ENCODE peak calls at places on chromosomes 16 and 17, in seven cellular contexts. One of them, this sample, is unnamed.

GRCh38 chr16:58236231-58236690 is 38.4 kb upstream of the CSNK2A2 start:
- DNase-seq in CD4-positive, alpha-beta T cell: peak; percentile 64
- DNase-seq in heart right ventricle: peak; percentile 52
- DNase-seq in fibroblast of lung: peak; percentile 44
- DNase-seq in BJ: no peak
- DNase-seq in activated CD8-positive, alpha-beta T cell treated with anti-CD3 and anti-CD28 coated beads for 36 hours: peak; percentile 83
- DNase-seq in fibroblast of pulmonary artery: peak; percentile 57
- DNase-seq in this sample: peak; percentile 82

GRCh38 chr16:82016268-82016667 is 5.0 kb upstream of the SDR42E1 start:
- DNase-seq in CD4-positive, alpha-beta T cell: no peak
- DNase-seq in heart right ventricle: no peak
- DNase-seq in fibroblast of lung: peak; percentile 60
- DNase-seq in BJ: no peak
- DNase-seq in activated CD8-positive, alpha-beta T cell treated with anti-CD3 and anti-CD28 coated beads for 36 hours: no peak
- DNase-seq in fibroblast of pulmonary artery: peak; percentile 39
- DNase-seq in this sample: no peak

GRCh38 chr17:7392696-7393612 is 1.4 kb downstream of the PLSCR3 start:
- DNase-seq in CD4-positive, alpha-beta T cell: no peak
- DNase-seq in heart right ventricle: no peak
- DNase-seq in fibroblast of lung: no peak
- DNase-seq in BJ: no peak
- DNase-seq in activated CD8-positive, alpha-beta T cell treated with anti-CD3 and anti-CD28 coated beads for 36 hours: no peak
- DNase-seq in fibroblast of pulmonary artery: no peak
- DNase-seq in this sample: no peak

GRCh38 chr17:41580651-41581365 is 5.9 kb downstream of the KRT14 start:
- DNase-seq in CD4-positive, alpha-beta T cell: no peak
- DNase-seq in heart right ventricle: no peak
- DNase-seq in fibroblast of lung: no peak
- DNase-seq in BJ: no peak
- DNase-seq in activated CD8-positive, alpha-beta T cell treated with anti-CD3 and anti-CD28 coated beads for 36 hours: no peak
- DNase-seq in fibroblast of pulmonary artery: no peak
- DNase-seq in this sample: no peak

GRCh38 chr17:64972611-64973010 is 53.3 kb upstream of the LRRC37A3 start:
- DNase-seq in CD4-positive, alpha-beta T cell: no peak
- DNase-seq in heart right ventricle: no peak
- DNase-seq in fibroblast of lung: no peak
- DNase-seq in BJ: no peak
- DNase-seq in activated CD8-positive, alpha-beta T cell treated with anti-CD3 and anti-CD28 coated beads for 36 hours: no peak
- DNase-seq in fibroblast of pulmonary artery: no peak
- DNase-seq in this sample: no peak

GRCh38 chr16:974606-975312 is 4.0 kb upstream of the LMF1 start:
- DNase-seq in CD4-positive, alpha-beta T cell: no peak
- DNase-seq in heart right ventricle: no peak
- DNase-seq in fibroblast of lung: no peak
- DNase-seq in BJ: no peak
- DNase-seq in activated CD8-positive, alpha-beta T cell treated with anti-CD3 and anti-CD28 coated beads for 36 hours: no peak
- DNase-seq in fibroblast of pulmonary artery: no peak
- DNase-seq in this sample: no peak

GRCh38 chr16:861446-861845 is 60.9 kb upstream of the GNG13 start:
- DNase-seq in CD4-positive, alpha-beta T cell: no peak
- DNase-seq in heart right ventricle: no peak
- DNase-seq in fibroblast of lung: no peak
- DNase-seq in BJ: no peak
- DNase-seq in activated CD8-positive, alpha-beta T cell treated with anti-CD3 and anti-CD28 coated beads for 36 hours: no peak
- DNase-seq in fibroblast of pulmonary artery: no peak
- DNase-seq in this sample: no peak

GRCh38 chr16:30054451-30054850 is 11.1 kb upstream of the ALDOA start:
- DNase-seq in CD4-positive, alpha-beta T cell: no peak
- DNase-seq in heart right ventricle: no peak
- DNase-seq in fibroblast of lung: no peak
- DNase-seq in BJ: no peak
- DNase-seq in activated CD8-positive, alpha-beta T cell treated with anti-CD3 and anti-CD28 coated beads for 36 hours: no peak
- DNase-seq in fibroblast of pulmonary artery: no peak
- DNase-seq in this sample: no peak

DNA sequence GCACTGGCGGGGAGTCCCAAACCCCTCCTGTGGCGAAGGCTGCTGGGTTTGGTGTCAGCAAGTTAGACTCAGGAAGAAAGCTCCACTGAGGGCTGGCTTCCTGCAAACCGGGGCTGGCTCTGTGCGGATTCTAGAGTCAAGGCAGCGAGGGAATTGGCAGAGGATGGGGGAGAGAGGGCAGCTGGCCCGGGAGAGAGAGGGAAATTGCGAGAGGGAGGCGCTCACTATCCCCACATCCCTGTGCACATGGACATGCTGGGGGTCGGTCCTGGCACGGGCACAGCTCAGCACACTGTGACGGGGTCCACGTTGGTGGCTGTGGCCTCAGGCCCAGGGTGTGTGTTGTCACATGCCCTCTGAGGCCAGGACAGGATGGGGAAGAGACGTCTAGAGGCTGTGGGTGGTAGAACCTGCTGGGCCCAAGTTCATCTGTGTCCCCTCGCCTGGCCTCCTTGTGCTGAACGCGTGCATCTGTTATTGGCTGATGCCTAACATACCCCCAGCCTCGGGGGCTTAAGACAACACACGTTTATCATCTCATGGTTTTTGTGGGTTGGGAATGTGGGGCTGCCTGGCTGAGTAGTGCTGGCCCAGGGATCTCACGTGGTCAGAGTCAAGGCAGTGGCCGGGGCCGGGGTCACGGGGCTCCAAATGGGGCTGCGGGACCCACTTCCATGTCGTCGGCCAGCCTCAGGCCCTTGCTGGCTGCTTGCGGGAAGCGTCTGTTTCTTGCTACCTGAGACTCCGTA is 16.7 kb upstream of the JPH3 start:
- DNase-seq in CD4-positive, alpha-beta T cell: no peak
- DNase-seq in heart right ventricle: no peak
- DNase-seq in fibroblast of lung: no peak
- DNase-seq in BJ: no peak
- DNase-seq in activated CD8-positive, alpha-beta T cell treated with anti-CD3 and anti-CD28 coated beads for 36 hours: no peak
- DNase-seq in fibroblast of pulmonary artery: no peak
- DNase-seq in this sample: no peak
- TF ChIP-seq CTCF in CD4-positive, alpha-beta T cell: no peak
- TF ChIP-seq CTCF in heart right ventricle: no peak
- TF ChIP-seq CTCF in fibroblast of lung: no peak
- TF ChIP-seq CTCF in BJ: no peak
- TF ChIP-seq CTCF in activated CD8-positive, alpha-beta T cell treated with anti-CD3 and anti-CD28 coated beads for 36 hours: no peak
- TF ChIP-seq CTCF in fibroblast of pulmonary artery: no peak
- TF ChIP-seq CTCF in this sample: no peak

GRCh38 chr16:24833352-24833751 is 12.4 kb upstream of the SLC5A11 start:
- DNase-seq in CD4-positive, alpha-beta T cell: no peak
- DNase-seq in heart right ventricle: no peak
- DNase-seq in fibroblast of lung: no peak
- DNase-seq in BJ: no peak
- DNase-seq in activated CD8-positive, alpha-beta T cell treated with anti-CD3 and anti-CD28 coated beads for 36 hours: no peak
- DNase-seq in fibroblast of pulmonary artery: no peak
- DNase-seq in this sample: no peak

GRCh38 chr16:24838554-24839266 is 7.1 kb upstream of the SLC5A11 start:
- DNase-seq in CD4-positive, alpha-beta T cell: no peak
- DNase-seq in heart right ventricle: no peak
- DNase-seq in fibroblast of lung: peak; percentile 73
- DNase-seq in BJ: no peak
- DNase-seq in activated CD8-positive, alpha-beta T cell treated with anti-CD3 and anti-CD28 coated beads for 36 hours: no peak
- DNase-seq in fibroblast of pulmonary artery: peak; percentile 83
- DNase-seq in this sample: no peak

GRCh38 chr16:24837969-24838368 is 7.8 kb upstream of the SLC5A11 start:
- DNase-seq in CD4-positive, alpha-beta T cell: no peak
- DNase-seq in heart right ventricle: no peak
- DNase-seq in fibroblast of lung: no peak
- DNase-seq in BJ: no peak
- DNase-seq in activated CD8-positive, alpha-beta T cell treated with anti-CD3 and anti-CD28 coated beads for 36 hours: no peak
- DNase-seq in fibroblast of pulmonary artery: no peak
- DNase-seq in this sample: no peak

GRCh38 chr16:24836836-24837235 is 8.9 kb upstream of the SLC5A11 start:
- DNase-seq in CD4-positive, alpha-beta T cell: no peak
- DNase-seq in heart right ventricle: no peak
- DNase-seq in fibroblast of lung: no peak
- DNase-seq in BJ: no peak
- DNase-seq in activated CD8-positive, alpha-beta T cell treated with anti-CD3 and anti-CD28 coated beads for 36 hours: no peak
- DNase-seq in fibroblast of pulmonary artery: no peak
- DNase-seq in this sample: no peak

GRCh38 chr16:24834459-24835335 is 11.1 kb upstream of the SLC5A11 start:
- DNase-seq in CD4-positive, alpha-beta T cell: no peak
- DNase-seq in heart right ventricle: no peak
- DNase-seq in fibroblast of lung: peak; percentile 19
- DNase-seq in BJ: no peak
- DNase-seq in activated CD8-positive, alpha-beta T cell treated with anti-CD3 and anti-CD28 coated beads for 36 hours: peak; percentile 19
- DNase-seq in fibroblast of pulmonary artery: peak; percentile 59
- DNase-seq in this sample: no peak
- TF ChIP-seq CTCF in CD4-positive, alpha-beta T cell: no peak
- TF ChIP-seq CTCF in heart right ventricle: peak; percentile 44
- TF ChIP-seq CTCF in fibroblast of lung: peak; percentile 73
- TF ChIP-seq CTCF in BJ: peak; percentile 80
- TF ChIP-seq CTCF in activated CD8-positive, alpha-beta T cell treated with anti-CD3 and anti-CD28 coated beads for 36 hours: no peak
- TF ChIP-seq CTCF in fibroblast of pulmonary artery: peak; percentile 89
- TF ChIP-seq CTCF in this sample: peak; percentile 5

GRCh38 chr16:88309905-88310259 is 72.9 kb upstream of the ZNF469 start:
- DNase-seq in CD4-positive, alpha-beta T cell: no peak
- DNase-seq in heart right ventricle: no peak
- DNase-seq in fibroblast of lung: no peak
- DNase-seq in BJ: no peak
- DNase-seq in activated CD8-positive, alpha-beta T cell treated with anti-CD3 and anti-CD28 coated beads for 36 hours: no peak
- DNase-seq in fibroblast of pulmonary artery: no peak
- DNase-seq in this sample: no peak
- TF ChIP-seq CTCF in CD4-positive, alpha-beta T cell: no peak
- TF ChIP-seq CTCF in heart right ventricle: peak; percentile 22
- TF ChIP-seq CTCF in fibroblast of lung: no peak
- TF ChIP-seq CTCF in BJ: no peak
- TF ChIP-seq CTCF in activated CD8-positive, alpha-beta T cell treated with anti-CD3 and anti-CD28 coated beads for 36 hours: no peak
- TF ChIP-seq CTCF in fibroblast of pulmonary artery: no peak
- TF ChIP-seq CTCF in this sample: no peak

GRCh38 chr16:22693670-22694340 is 120.2 kb upstream of the HS3ST2 start:
- DNase-seq in CD4-positive, alpha-beta T cell: no peak
- DNase-seq in heart right ventricle: no peak
- DNase-seq in fibroblast of lung: no peak
- DNase-seq in BJ: no peak
- DNase-seq in activated CD8-positive, alpha-beta T cell treated with anti-CD3 and anti-CD28 coated beads for 36 hours: no peak
- DNase-seq in fibroblast of pulmonary artery: no peak
- DNase-seq in this sample: no peak

GRCh38 chr16:22692034-22692433 is 121.9 kb upstream of the HS3ST2 start:
- DNase-seq in CD4-positive, alpha-beta T cell: no peak
- DNase-seq in heart right ventricle: no peak
- DNase-seq in fibroblast of lung: peak; percentile 18
- DNase-seq in BJ: no peak
- DNase-seq in activated CD8-positive, alpha-beta T cell treated with anti-CD3 and anti-CD28 coated beads for 36 hours: no peak
- DNase-seq in fibroblast of pulmonary artery: no peak
- DNase-seq in this sample: no peak

GRCh38 chr16:22699356-22699755 is 114.6 kb upstream of the HS3ST2 start:
- DNase-seq in CD4-positive, alpha-beta T cell: no peak
- DNase-seq in heart right ventricle: no peak
- DNase-seq in fibroblast of lung: no peak
- DNase-seq in BJ: no peak
- DNase-seq in activated CD8-positive, alpha-beta T cell treated with anti-CD3 and anti-CD28 coated beads for 36 hours: no peak
- DNase-seq in fibroblast of pulmonary artery: no peak
- DNase-seq in this sample: no peak

GRCh38 chr16:22692916-22693646 is 120.9 kb upstream of the HS3ST2 start:
- DNase-seq in CD4-positive, alpha-beta T cell: no peak
- DNase-seq in heart right ventricle: no peak
- DNase-seq in fibroblast of lung: no peak
- DNase-seq in BJ: no peak
- DNase-seq in activated CD8-positive, alpha-beta T cell treated with anti-CD3 and anti-CD28 coated beads for 36 hours: no peak
- DNase-seq in fibroblast of pulmonary artery: no peak
- DNase-seq in this sample: no peak

GRCh38 chr16:22694887-22695382 is 119.0 kb upstream of the HS3ST2 start:
- DNase-seq in CD4-positive, alpha-beta T cell: no peak
- DNase-seq in heart right ventricle: no peak
- DNase-seq in fibroblast of lung: peak; percentile 92
- DNase-seq in BJ: peak; percentile 90
- DNase-seq in activated CD8-positive, alpha-beta T cell treated with anti-CD3 and anti-CD28 coated beads for 36 hours: no peak
- DNase-seq in fibroblast of pulmonary artery: peak; percentile 54
- DNase-seq in this sample: no peak
- TF ChIP-seq CTCF in CD4-positive, alpha-beta T cell: no peak
- TF ChIP-seq CTCF in heart right ventricle: no peak
- TF ChIP-seq CTCF in fibroblast of lung: no peak
- TF ChIP-seq CTCF in BJ: no peak
- TF ChIP-seq CTCF in activated CD8-positive, alpha-beta T cell treated with anti-CD3 and anti-CD28 coated beads for 36 hours: no peak
- TF ChIP-seq CTCF in fibroblast of pulmonary artery: no peak
- TF ChIP-seq CTCF in this sample: no peak

GRCh38 chr17:1716076-1716911 is 6.1 kb upstream of the TLCD2 start:
- DNase-seq in CD4-positive, alpha-beta T cell: peak; percentile 99
- DNase-seq in heart right ventricle: peak; percentile 100
- DNase-seq in fibroblast of lung: peak; percentile 100
- DNase-seq in BJ: peak; percentile 100
- DNase-seq in activated CD8-positive, alpha-beta T cell treated with anti-CD3 and anti-CD28 coated beads for 36 hours: peak; percentile 100
- DNase-seq in fibroblast of pulmonary artery: peak; percentile 100
- DNase-seq in this sample: peak; percentile 100
- TF ChIP-seq CTCF in CD4-positive, alpha-beta T cell: no peak
- TF ChIP-seq CTCF in heart right ventricle: peak; percentile 34
- TF ChIP-seq CTCF in fibroblast of lung: peak; percentile 7
- TF ChIP-seq CTCF in BJ: peak; percentile 37
- TF ChIP-seq CTCF in activated CD8-positive, alpha-beta T cell treated with anti-CD3 and anti-CD28 coated beads for 36 hours: no peak
- TF ChIP-seq CTCF in fibroblast of pulmonary artery: peak; percentile 11
- TF ChIP-seq CTCF in this sample: no peak

GRCh38 chr16:47204736-47205499 is 61.2 kb upstream of the NETO2 start:
- DNase-seq in CD4-positive, alpha-beta T cell: no peak
- DNase-seq in heart right ventricle: no peak
- DNase-seq in fibroblast of lung: no peak
- DNase-seq in BJ: no peak
- DNase-seq in activated CD8-positive, alpha-beta T cell treated with anti-CD3 and anti-CD28 coated beads for 36 hours: no peak
- DNase-seq in fibroblast of pulmonary artery: no peak
- DNase-seq in this sample: no peak
- TF ChIP-seq CTCF in CD4-positive, alpha-beta T cell: no peak
- TF ChIP-seq CTCF in heart right ventricle: peak; percentile 20
- TF ChIP-seq CTCF in fibroblast of lung: no peak
- TF ChIP-seq CTCF in BJ: no peak
- TF ChIP-seq CTCF in activated CD8-positive, alpha-beta T cell treated with anti-CD3 and anti-CD28 coated beads for 36 hours: no peak
- TF ChIP-seq CTCF in fibroblast of pulmonary artery: no peak
- TF ChIP-seq CTCF in this sample: no peak